ENCODE peak calls at places on chromosomes 6 and 20, in eight cellular contexts. Z is IMR-90, L is left ventricle myocardium inferior, P is neuronal stem cell, C is ovary, H is A549, R is HL-60, A is fibroblast of lung. V is an unnamed sample.
A peak's percentile ranks its signal among the peaks of the same experiment; 100 is the strongest.

GRCh38 chr20:56991516-56991915 is 274.9 kb downstream of the BMP7 start:
- DNase-seq in Z (no peak), L (no peak), P (no peak), C (no peak), H (no peak), R (no peak), A (no peak), V (no peak)

GRCh38 chr20:25191051-25191450 is 4.5 kb upstream of the ENTPD6 start:
- DNase-seq in Z (no peak), L (peak; percentile 66), P (no peak), C (peak; percentile 64), H (no peak), R (no peak), A (no peak), V (no peak)

GRCh38 chr20:14580426-14581074 is 243.1 kb upstream of the FLRT3 start:
- DNase-seq in Z (no peak), L (no peak), P (no peak), C (no peak), H (no peak), R (no peak), A (no peak), V (no peak)

GRCh38 chr6:2361195-2361594 is 115.8 kb upstream of the GMDS start:
- DNase-seq in Z (no peak), L (no peak), P (no peak), C (no peak), H (no peak), R (no peak), A (no peak), V (no peak)

GRCh38 chr6:44234101-44235090 is 11.0 kb downstream of the SLC29A1 start:
- DNase-seq in Z (peak; percentile 73), L (peak; percentile 90), P (no peak), C (peak; percentile 86), H (no peak), R (no peak), A (peak; percentile 87), V (peak; percentile 73)

GRCh38 chr6:138287144-138287955 is 69.1 kb upstream of the PBOV1 start:
- DNase-seq in Z (no peak), L (no peak), P (no peak), C (no peak), H (no peak), R (peak; percentile 4), A (peak; percentile 25), V (peak; percentile 8)

GRCh38 chr6:43639984-43640800 is 4.6 kb downstream of the MAD2L1BP start:
- DNase-seq in Z (no peak), L (no peak), P (no peak), C (no peak), H (no peak), R (no peak), A (no peak), V (no peak)

GRCh38 chr6:21438237-21438985 is 155.1 kb upstream of the SOX4 start:
- DNase-seq in Z (no peak), L (no peak), P (no peak), C (no peak), H (no peak), R (peak; percentile 55), A (peak; percentile 63), V (no peak)

GRCh38 chr20:21235713-21236445 is 67.3 kb upstream of the XRN2 start:
- DNase-seq in Z (peak; percentile 66), L (peak; percentile 48), P (peak; percentile 71), C (peak; percentile 42), H (peak; percentile 50), R (peak; percentile 33), A (peak; percentile 47), V (peak; percentile 68)

GRCh38 chr6:111918825-111919224 is 45.6 kb upstream of the FYN start:
- DNase-seq in Z (peak; percentile 79), L (peak; percentile 20), P (no peak), C (no peak), H (no peak), R (no peak), A (peak; percentile 95), V (no peak)

GRCh38 chr6:158057213-158057987 is 75.7 kb downstream of the SYNJ2 start:
- DNase-seq in Z (peak; percentile 98), L (no peak), P (no peak), C (no peak), H (peak; percentile 57), R (peak; percentile 90), A (peak; percentile 98), V (peak; percentile 85)

GRCh38 chr6:104789770-104790190 is 69.9 kb downstream of the HACE1 start:
- DNase-seq in Z (peak; percentile 55), L (no peak), P (no peak), C (no peak), H (peak; percentile 9), R (peak; percentile 20), A (peak; percentile 78), V (no peak)

DNA sequence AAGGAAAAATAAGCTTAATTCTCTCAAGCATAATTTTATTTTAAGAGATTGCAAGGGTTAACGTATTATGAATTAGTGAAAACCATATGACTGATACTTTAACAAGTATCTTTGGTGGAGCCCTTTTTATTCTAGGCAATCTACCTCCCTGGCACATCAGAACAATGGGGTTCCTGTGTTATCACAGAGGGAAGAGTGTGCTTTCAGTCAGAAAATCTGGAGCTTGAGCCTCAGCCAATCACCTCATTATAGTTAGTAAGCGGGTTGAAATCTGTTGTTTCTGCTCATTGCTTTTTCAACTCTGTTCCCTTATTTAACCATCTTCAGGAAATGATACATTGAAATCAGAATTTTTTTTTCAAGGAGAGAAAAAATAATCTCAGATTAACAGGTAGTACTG is 391 bp downstream of the ADGRF1 start:
- DNase-seq in Z (no peak), L (no peak), P (no peak), C (no peak), H (no peak), R (no peak), A (peak; percentile 22), V (no peak)
- H3K27ac ChIP-seq in Z (no peak overlapping the region), L (no peak overlapping the region), P (no peak overlapping the region), C (no peak overlapping the region), H (no peak overlapping the region), R (no peak overlapping the region), A (no peak overlapping the region), V (no peak overlapping the region)

GRCh38 chr6:37182736-37183590 is 13.0 kb downstream of the PIM1 start:
- DNase-seq in Z (no peak), L (no peak), P (no peak), C (no peak), H (no peak), R (no peak), A (no peak), V (no peak)
- H3K27ac ChIP-seq in Z (no peak overlapping the region), L (peak overlapping the region; percentile 38), P (no peak overlapping the region), C (no peak overlapping the region), H (no peak overlapping the region), R (peak overlapping the region; percentile 78), A (no peak overlapping the region), V (no peak overlapping the region)

DNA sequence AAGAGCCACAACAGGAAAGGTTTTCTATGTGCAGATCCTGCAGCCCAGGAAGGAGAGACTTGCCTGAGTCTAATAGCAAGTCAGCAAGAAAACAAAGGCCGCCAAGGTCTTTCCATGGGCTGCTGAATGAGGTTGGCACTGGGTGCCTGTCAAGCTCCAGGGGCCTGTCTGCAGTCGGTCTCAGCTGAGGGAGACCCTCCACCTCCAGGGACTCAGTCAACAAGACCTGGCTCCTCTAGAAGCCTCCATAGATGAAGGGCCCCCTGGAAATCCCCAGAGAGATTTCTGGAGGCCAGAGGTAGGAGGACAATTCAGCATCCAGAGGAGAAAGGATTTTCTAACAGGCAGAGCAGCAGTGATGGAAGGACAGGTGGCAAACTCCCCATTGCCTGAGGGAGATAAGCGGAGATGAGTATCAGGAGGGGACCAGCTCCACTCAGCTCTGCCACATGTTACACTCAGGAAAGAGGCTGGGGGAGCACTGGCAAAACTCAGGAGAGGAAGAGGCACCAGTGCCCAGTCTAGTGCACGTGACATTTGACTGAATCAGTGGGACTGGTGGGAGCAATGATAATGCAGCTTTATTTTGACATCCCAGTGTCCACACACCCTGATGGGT is 33.5 kb upstream of the FKBP1A start:
- DNase-seq in Z (no peak), L (no peak), P (no peak), C (no peak), H (no peak), R (no peak), A (no peak), V (no peak)
- H3K27ac ChIP-seq in Z (no peak overlapping the region), L (no peak overlapping the region), P (no peak overlapping the region), C (no peak overlapping the region), H (no peak overlapping the region), R (no peak overlapping the region), A (no peak overlapping the region), V (no peak overlapping the region)

GRCh38 chr6:128763599-128764300 is 119.2 kb upstream of the LAMA2 start:
- DNase-seq in Z (no peak), L (no peak), P (no peak), C (no peak), H (no peak), R (no peak), A (no peak), V (no peak)
- H3K27ac ChIP-seq in Z (no peak overlapping the region), L (no peak overlapping the region), P (no peak overlapping the region), C (no peak overlapping the region), H (no peak overlapping the region), R (no peak overlapping the region), A (no peak overlapping the region), V (no peak overlapping the region)

GRCh38 chr20:43863821-43864544 is 50.7 kb upstream of the TOX2 start:
- DNase-seq in Z (no peak), L (no peak), P (no peak), C (no peak), H (no peak), R (no peak), A (no peak), V (no peak)

GRCh38 chr20:43859994-43860393 is 54.7 kb upstream of the TOX2 start:
- DNase-seq in Z (no peak), L (no peak), P (no peak), C (no peak), H (no peak), R (no peak), A (no peak), V (no peak)

GRCh38 chr20:43857932-43858331 is 56.7 kb upstream of the TOX2 start:
- DNase-seq in Z (no peak), L (no peak), P (no peak), C (no peak), H (no peak), R (no peak), A (no peak), V (no peak)

GRCh38 chr20:43863330-43863729 is 51.3 kb upstream of the TOX2 start:
- DNase-seq in Z (no peak), L (no peak), P (no peak), C (no peak), H (no peak), R (no peak), A (no peak), V (no peak)

GRCh38 chr20:43862438-43862837 is 52.2 kb upstream of the TOX2 start:
- DNase-seq in Z (no peak), L (no peak), P (no peak), C (no peak), H (no peak), R (no peak), A (no peak), V (no peak)
- H3K27ac ChIP-seq in Z (no peak overlapping the region), L (no peak overlapping the region), P (no peak overlapping the region), C (no peak overlapping the region), H (no peak overlapping the region), R (no peak overlapping the region), A (no peak overlapping the region), V (no peak overlapping the region)

DNA sequence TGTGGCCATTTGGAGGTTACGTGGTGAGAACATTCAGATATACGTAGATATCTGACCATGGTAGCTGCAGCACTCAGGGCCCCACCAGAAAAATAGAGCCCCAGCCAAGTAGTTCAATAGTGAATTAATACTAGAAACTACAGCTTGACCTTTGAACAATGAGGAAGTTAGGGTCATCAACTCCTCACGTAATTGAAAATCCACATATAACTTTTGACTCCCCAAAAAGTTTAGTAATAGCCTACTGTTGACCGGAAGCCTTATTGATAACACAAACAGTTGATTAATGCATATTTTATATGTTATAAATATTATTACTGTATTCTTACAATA is 118.0 kb downstream of the SNX5 start:
- DNase-seq in Z (no peak), L (no peak), P (no peak), C (no peak), H (no peak), R (no peak), A (no peak), V (no peak)
- H3K27ac ChIP-seq in Z (peak overlapping the region; percentile 90), L (peak overlapping the region; percentile 73), P (no peak overlapping the region), C (no peak overlapping the region), H (no peak overlapping the region), R (no peak overlapping the region), A (peak overlapping the region; percentile 93), V (peak overlapping the region; percentile 91)

V was measured in SJSA1.